ENCODE peak calls at places on chromosomes 1 and 21, in four cellular contexts. T is fibroblast of lung; I is NCI-H1436; D is stimulated activated CD8-positive, alpha-beta memory T cell treated with anti-CD3 and anti-CD28 coated beads, Interleukin-4, amount 100 ng/mL, for 24 hours. L is an unnamed sample.

GRCh38 chr1:43763497-43763973 is 56.2 kb downstream of the ST3GAL3 start:
- DNase-seq in T (peak), I (peak), D (peak), L (peak)

GRCh38 chr1:160371691-160372208 is 4.9 kb downstream of the NHLH1 start:
- DNase-seq in T (no peak), I (no peak), D (no peak), L (no peak)

GRCh38 chr1:184456189-184456588 is 69.4 kb downstream of the C1orf21 start:
- DNase-seq in T (no peak), I (no peak), D (no peak), L (no peak)

GRCh38 chr1:181430015-181430657 is 53.2 kb upstream of the CACNA1E start:
- DNase-seq in T (no peak), I (no peak), D (no peak), L (no peak)

GRCh38 chr1:77536813-77537212 is 145.6 kb downstream of the ZZZ3 start:
- DNase-seq in T (peak), I (no peak), D (no peak), L (no peak)

GRCh38 chr1:68204965-68205630 is 27.2 kb downstream of the WLS start:
- DNase-seq in T (no peak), I (no peak), D (no peak), L (no peak)

GRCh38 chr1:51829058-51829457 is 49.5 kb downstream of the NRDC start:
- DNase-seq in T (no peak), I (no peak), D (no peak), L (no peak)

GRCh38 chr1:228463559-228464455 is 23.4 kb upstream of the RNF187 start:
- DNase-seq in T (no peak), I (peak), D (no peak), L (peak)

GRCh38 chr1:42422672-42423236 is 33.1 kb downstream of the ZMYND12 start:
- DNase-seq in T (no peak), I (peak), D (no peak), L (no peak)

GRCh38 chr1:54229281-54229891 is 29.4 kb downstream of the MRPL37 start:
- DNase-seq in T (peak), I (no peak), D (peak), L (no peak)

GRCh38 chr21:44530903-44531605 is 8.9 kb downstream of the KRTAP10-1 start:
- DNase-seq in T (no peak), I (no peak), D (no peak), L (no peak)

GRCh38 chr1:13224480-13225060 is 1.4 kb downstream of the PRAMEF18 start:
- DNase-seq in T (no peak), I (no peak), D (no peak), L (peak)

GRCh38 chr1:235552146-235552716 is 48.0 kb upstream of the B3GALNT2 start:
- DNase-seq in T (no peak), I (no peak), D (no peak), L (no peak)

GRCh38 chr1:220527279-220528048 is 472 bp upstream of the MARK1 start:
- DNase-seq in T (peak), I (peak), D (no peak), L (peak)

GRCh38 chr1:198880397-198880796 is 241.6 kb downstream of the PTPRC start:
- DNase-seq in T (peak), I (no peak), D (no peak), L (no peak)

GRCh38 chr1:156949127-156949526 is 28.7 kb downstream of the LRRC71 start:
- DNase-seq in T (no peak), I (no peak), D (no peak), L (no peak)

GRCh38 chr1:74673351-74674111 is at the start of gene ERICH3:
- DNase-seq in T (peak), I (peak), D (no peak), L (no peak)

GRCh38 chr1:211831558-211832323 is 1.2 kb upstream of the LPGAT1 start:
- DNase-seq in T (no peak), I (no peak), D (no peak), L (no peak)

GRCh38 chr1:1074631-1075147 is 583 bp upstream of the RNF223 start:
- DNase-seq in T (no peak), I (no peak), D (no peak), L (no peak)

GRCh38 chr21:43812139-43812821 is 22.9 kb downstream of the RRP1 start:
- DNase-seq in T (no peak), I (peak), D (no peak), L (no peak)

GRCh38 chr1:234773936-234774677 is 164.1 kb upstream of the IRF2BP2 start:
- DNase-seq in T (no peak), I (no peak), D (no peak), L (no peak)

GRCh38 chr1:39959651-39960333 is 4.8 kb downstream of the MFSD2A start:
- DNase-seq in T (no peak), I (peak), D (no peak), L (no peak)

GRCh38 chr1:234715252-234715945 is 105.4 kb upstream of the IRF2BP2 start:
- DNase-seq in T (no peak), I (no peak), D (no peak), L (no peak)

GRCh38 chr1:159821171-159821867 is 5.4 kb upstream of the SLAMF8 start:
- DNase-seq in T (no peak), I (peak), D (no peak), L (no peak)

GRCh38 chr1:201024251-201024998 is 911 bp upstream of the KIF21B start:
- DNase-seq in T (no peak), I (no peak), D (no peak), L (no peak)

GRCh38 chr1:223802602-223803001 is 43.1 kb downstream of the TP53BP2 start:
- DNase-seq in T (peak), I (no peak), D (no peak), L (no peak)

GRCh38 chr21:33063365-33063883 is 6.5 kb upstream of the OLIG1 start:
- DNase-seq in T (no peak), I (no peak), D (no peak), L (no peak)

GRCh38 chr1:88777604-88778149 is 93.6 kb downstream of the PKN2 start:
- DNase-seq in T (no peak), I (no peak), D (no peak), L (no peak)

GRCh38 chr1:23424171-23424959 is at the start of gene TCEA3:
- DNase-seq in T (no peak), I (no peak), D (no peak), L (peak)

GRCh38 chr1:119959836-119960235 is 63.5 kb upstream of the ADAM30 start:
- DNase-seq in T (no peak), I (no peak), D (no peak), L (no peak)

GRCh38 chr1:167749741-167750140 is 28.0 kb downstream of the MPZL1 start:
- DNase-seq in T (no peak), I (no peak), D (no peak), L (no peak)

GRCh38 chr1:184050631-184051030 is 899 bp upstream of the TSEN15 start:
- DNase-seq in T (no peak), I (no peak), D (no peak), L (no peak)

GRCh38 chr1:234413975-234414374 is 40.7 kb downstream of the COA6 start:
- DNase-seq in T (no peak), I (no peak), D (no peak), L (no peak)

GRCh38 chr1:193951989-193952388 is 765.6 kb upstream of the B3GALT2 start:
- DNase-seq in T (no peak), I (no peak), D (no peak), L (no peak)